ENCODE peak calls at places on chromosomes 5 and 9, in four cellular contexts. B, T, I and V are unnamed samples.

GRCh38 chr9:35675732-35676392 is 2.1 kb downstream of the CA9 start:
- DNase-seq in B (no peak), T (no peak), I (peak; percentile 96), V (no peak)

GRCh38 chr5:156327306-156327705 is 342 bp downstream of the SGCD start:
- DNase-seq in B (no peak), T (no peak), I (no peak), V (no peak)

GRCh38 chr9:113976915-113977314 is 100.8 kb downstream of the ZNF618 start:
- DNase-seq in B (no peak), T (no peak), I (no peak), V (no peak)

GRCh38 chr5:65037845-65038815 is 269.4 kb downstream of the CWC27 start:
- DNase-seq in B (peak; percentile 42), T (peak; percentile 39), I (no peak), V (peak; percentile 65)

GRCh38 chr5:177529247-177529901 is 12.6 kb upstream of the DDX41 start:
- DNase-seq in B (peak; percentile 43), T (no peak), I (no peak), V (no peak)

GRCh38 chr9:137225701-137226331 is 842 bp downstream of the CYSRT1 start:
- DNase-seq in B (no peak), T (no peak), I (no peak), V (no peak)

GRCh38 chr9:134558124-134558805 is 83.3 kb upstream of the COL5A1 start:
- DNase-seq in B (no peak), T (no peak), I (no peak), V (no peak)

GRCh38 chr5:147748590-147748989 is 33.9 kb downstream of the JAKMIP2 start:
- DNase-seq in B (no peak), T (no peak), I (no peak), V (no peak)

GRCh38 chr5:177963966-177964365 is 32.1 kb downstream of the PROP1 start:
- DNase-seq in B (no peak), T (no peak), I (no peak), V (no peak)

GRCh38 chr5:145981612-145982571 is 45.5 kb downstream of the SH3RF2 start:
- DNase-seq in B (no peak), T (peak; percentile 79), I (no peak), V (no peak)

GRCh38 chr9:16816006-16816405 is 54.5 kb downstream of the BNC2 start:
- DNase-seq in B (no peak), T (no peak), I (no peak), V (no peak)

GRCh38 chr5:123450114-123450513 is 26.9 kb upstream of the CEP120 start:
- DNase-seq in B (no peak), T (no peak), I (no peak), V (no peak)

GRCh38 chr9:98006127-98006796 is 23.1 kb downstream of the ANP32B start:
- DNase-seq in B (no peak), T (no peak), I (no peak), V (no peak)

GRCh38 chr9:136088939-136089696 is 6.0 kb downstream of the NACC2 start:
- DNase-seq in B (peak; percentile 15), T (no peak), I (peak; percentile 46), V (no peak)

GRCh38 chr9:122220673-122221222 is 8.0 kb downstream of the LHX6 start:
- DNase-seq in B (no peak), T (no peak), I (no peak), V (no peak)

GRCh38 chr9:133162802-133163558 is 734 bp downstream of the GBGT1 start:
- DNase-seq in B (no peak), T (no peak), I (no peak), V (no peak)

GRCh38 chr5:54608423-54609085 is 91.0 kb downstream of the SNX18 start:
- DNase-seq in B (no peak), T (no peak), I (no peak), V (no peak)

GRCh38 chr5:127028822-127029457 is 1.4 kb downstream of the MARCHF3 start:
- DNase-seq in B (no peak), T (peak; percentile 68), I (peak; percentile 8), V (no peak)

GRCh38 chr5:81768960-81769452 is 18.1 kb upstream of the SSBP2 start:
- DNase-seq in B (no peak), T (peak; percentile 3), I (no peak), V (peak; percentile 35)

GRCh38 chr5:134462761-134463160 is 51.1 kb upstream of the CDKN2AIPNL start:
- DNase-seq in B (no peak), T (no peak), I (no peak), V (no peak)

GRCh38 chr9:134136117-134136996 is 475 bp downstream of the WDR5 start:
- DNase-seq in B (peak; percentile 92), T (no peak), I (no peak), V (no peak)

GRCh38 chr5:15510816-15511215 is 10.8 kb downstream of the FBXL7 start:
- DNase-seq in B (no peak), T (no peak), I (no peak), V (no peak)

GRCh38 chr9:123090198-123090896 is 56.9 kb downstream of the GPR21 start:
- DNase-seq in B (no peak), T (no peak), I (no peak), V (no peak)

GRCh38 chr9:99778308-99778707 is 43.4 kb upstream of the NR4A3 start:
- DNase-seq in B (peak; percentile 13), T (no peak), I (no peak), V (peak; percentile 49)

GRCh38 chr5:74865293-74865798 is 841 bp downstream of the FAM169A start:
- DNase-seq in B (no peak), T (no peak), I (peak; percentile 55), V (no peak)

GRCh38 chr5:180201051-180201987 is 7.7 kb downstream of the RASGEF1C start:
- DNase-seq in B (peak; percentile 63), T (peak; percentile 15), I (peak; percentile 66), V (peak; percentile 27)

GRCh38 chr5:115363879-115364278 is 67.4 kb upstream of the CCDC112 start:
- DNase-seq in B (no peak), T (no peak), I (no peak), V (no peak)

GRCh38 chr5:34905564-34905963 is 9.7 kb downstream of the RAD1 start:
- DNase-seq in B (peak; percentile 34), T (no peak), I (peak; percentile 8), V (no peak)

GRCh38 chr9:93114169-93114983 is 18.4 kb downstream of the CARD19 start:
- DNase-seq in B (peak; percentile 65), T (no peak), I (no peak), V (no peak)

GRCh38 chr5:168552146-168552545 is 23.0 kb downstream of the FBLL1 start:
- DNase-seq in B (no peak), T (no peak), I (no peak), V (no peak)

GRCh38 chr5:150723845-150724244 is 23.0 kb upstream of the RBM22 start:
- DNase-seq in B (no peak), T (no peak), I (no peak), V (no peak)

GRCh38 chr5:36301858-36302603 is at the start of gene RANBP3L:
- DNase-seq in B (no peak), T (no peak), I (no peak), V (no peak)

GRCh38 chr5:81779125-81779934 is 28.4 kb upstream of the SSBP2 start:
- DNase-seq in B (no peak), T (no peak), I (peak; percentile 27), V (no peak)

GRCh38 chr5:535781-536698 is 11.8 kb upstream of the SLC9A3 start:
- DNase-seq in B (no peak), T (no peak), I (no peak), V (no peak)

GRCh38 chr5:101878190-101878589 is 417.9 kb downstream of the SLCO4C1 start:
- DNase-seq in B (no peak), T (no peak), I (no peak), V (no peak)
- TF ChIP-seq ELF1 in B (no peak), T (no peak), I (no peak), V (no peak)

DNA sequence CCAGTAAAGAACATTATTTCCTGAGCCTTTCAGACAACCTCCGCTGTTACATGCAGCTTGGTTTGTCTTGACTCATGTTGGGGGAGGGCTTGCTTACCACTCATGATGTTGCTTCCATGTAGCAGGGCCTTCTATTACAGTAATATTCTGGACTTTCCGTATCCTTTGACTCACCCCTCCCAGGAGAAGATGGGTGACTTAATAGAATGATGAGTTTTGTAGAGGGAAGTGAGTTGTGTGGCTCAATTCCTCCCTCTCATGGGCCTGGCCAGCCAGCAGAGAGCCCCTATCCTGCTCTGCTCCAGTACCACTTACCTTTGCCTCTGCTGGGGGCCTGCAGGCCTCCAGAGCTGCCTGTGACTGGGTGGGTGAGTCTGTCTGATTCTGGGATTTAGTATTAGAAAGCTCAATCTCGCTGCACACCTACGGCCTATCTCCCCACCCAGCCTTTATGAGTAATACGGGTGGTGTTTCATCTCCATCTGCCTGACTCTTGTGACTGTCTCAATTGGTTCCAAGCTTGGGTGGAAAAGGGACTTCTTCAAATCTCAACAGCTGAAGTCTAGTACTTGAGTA is 52.6 kb upstream of the KLF9 start:
- DNase-seq in B (no peak), T (no peak), I (no peak), V (no peak)
- TF ChIP-seq ELF1 in B (no peak), T (no peak), I (no peak), V (no peak)

DNA sequence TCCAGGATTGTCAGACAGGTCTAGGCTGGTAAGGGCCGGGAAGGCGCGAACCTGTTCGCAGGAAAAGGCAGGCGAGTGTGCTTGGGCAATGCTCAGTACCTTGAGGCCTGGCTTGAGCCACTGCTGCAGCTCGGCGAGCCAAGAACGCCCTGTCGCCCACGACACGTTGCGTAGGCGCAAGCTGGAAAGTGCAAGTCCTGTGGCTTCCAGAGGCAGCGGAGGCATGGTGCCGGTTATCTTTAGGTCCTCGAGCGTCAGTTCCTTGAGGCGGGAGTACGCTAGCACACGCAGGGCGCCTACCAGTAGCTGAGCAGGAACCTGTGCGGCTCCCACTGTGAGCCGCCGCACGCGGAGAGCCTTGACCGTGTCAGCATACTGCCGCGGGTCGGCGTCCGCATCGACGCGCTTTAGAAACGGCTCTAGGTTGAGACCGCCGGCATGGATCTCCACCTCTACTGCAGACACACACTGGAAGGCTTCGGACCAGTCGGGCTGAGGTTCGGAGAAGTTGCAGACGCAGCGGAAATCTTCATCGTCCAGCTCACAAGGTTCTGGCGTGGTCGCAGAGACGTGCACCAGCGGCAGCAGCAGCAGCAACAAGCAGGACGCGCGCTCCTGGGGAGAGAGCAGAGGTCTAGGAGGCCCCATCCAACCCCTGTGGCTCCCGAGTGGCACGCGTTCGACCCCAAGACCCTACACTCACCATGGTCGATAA is 452 bp downstream of the CD14 start:
- DNase-seq in B (no peak), T (no peak), I (no peak), V (no peak)
- TF ChIP-seq ELF1 in B (no peak), T (no peak), I (no peak), V (no peak)

GRCh38 chr5:113578091-113578490 is 64.6 kb downstream of the YTHDC2 start:
- DNase-seq in B (no peak), T (no peak), I (no peak), V (peak; percentile 0)

GRCh38 chr5:113572716-113573115 is 59.2 kb downstream of the YTHDC2 start:
- DNase-seq in B (no peak), T (no peak), I (no peak), V (no peak)

GRCh38 chr5:113569396-113569795 is 55.9 kb downstream of the YTHDC2 start:
- DNase-seq in B (no peak), T (no peak), I (no peak), V (no peak)

GRCh38 chr5:113574417-113574816 is 60.9 kb downstream of the YTHDC2 start:
- DNase-seq in B (peak; percentile 9), T (no peak), I (no peak), V (no peak)

DNA sequence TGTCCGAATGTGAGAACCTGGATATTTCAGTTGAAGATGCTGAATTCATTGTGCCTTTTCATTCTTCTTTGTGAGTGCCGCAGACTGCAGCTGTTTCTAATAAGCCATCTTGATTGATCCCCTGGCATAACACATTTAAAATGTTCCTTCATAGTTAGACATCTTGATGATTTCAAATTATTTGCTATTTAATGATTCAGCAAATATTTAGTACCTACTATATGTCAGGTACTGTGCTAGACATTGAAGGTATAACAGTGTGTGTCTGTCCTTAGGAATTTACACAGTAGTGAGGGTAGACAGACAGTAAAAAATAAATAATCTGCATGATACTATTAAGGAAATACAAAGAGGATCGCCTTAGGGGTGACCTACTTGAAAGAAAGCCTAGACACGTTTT is 61.6 kb downstream of the YTHDC2 start:
- DNase-seq in B (no peak), T (no peak), I (no peak), V (no peak)
- TF ChIP-seq ELF1 in B (no peak), T (no peak), I (no peak), V (no peak)